ENCODE peak calls at places on chromosomes 4 and X, in ten cellular contexts. O is adrenal gland, A is fibroblast of lung, P is ovary, D is ascending aorta, Q is sigmoid colon, B is right atrium auricular region, H is heart right ventricle, J is tibial nerve, S is Peyer's patch. Z is an unnamed sample. For H3K4me1, the result is how much of the 10 kb centered on the place peaks cover.

GRCh38 chr4:120801171-120801758 is 121.3 kb downstream of the PRDM5 start:
- DNase-seq in O (peak), A (peak), P (peak), D (peak), Q (peak), B (peak), H (peak), J (no peak), S (no peak), Z (peak)

GRCh38 chr4:72076562-72076961 is 44.8 kb downstream of the NPFFR2 start:
- DNase-seq in O (no peak), A (no peak), P (no peak), D (no peak), Q (no peak), B (no peak), H (no peak), J (no peak), S (no peak), Z (peak)

GRCh38 chrX:119516157-119516702 is 48.0 kb downstream of the SLC25A5 start:
- DNase-seq in O (peak), A (peak), P (peak), D (no peak), Q (no peak), B (no peak), H (peak), J (no peak), S (peak), Z (peak)

GRCh38 chr4:52750819-52751348 is 341 bp downstream of the ERVMER34-1 start:
- DNase-seq in O (peak), A (peak), P (peak), D (no peak), Q (no peak), B (no peak), H (no peak), J (no peak), S (no peak), Z (no peak)

GRCh38 chr4:150078041-150078995 is at the start of gene DCLK2:
- DNase-seq in O (peak), A (peak), P (peak), D (peak), Q (peak), B (peak), H (peak), J (peak), S (peak), Z (peak)

GRCh38 chrX:136115909-136116297 is 31.4 kb upstream of the FHL1 start:
- DNase-seq in O (no peak), A (no peak), P (no peak), D (no peak), Q (no peak), B (no peak), H (no peak), J (no peak), S (no peak), Z (no peak)

GRCh38 chr4:89586864-89587263 is 250.1 kb downstream of the SNCA start:
- DNase-seq in O (no peak), A (peak), P (no peak), D (no peak), Q (no peak), B (no peak), H (no peak), J (no peak), S (no peak), Z (no peak)

GRCh38 chr4:165351359-165352130 is 24.1 kb downstream of the MSMO1 start:
- DNase-seq in O (no peak), A (no peak), P (no peak), D (no peak), Q (no peak), B (no peak), H (no peak), J (no peak), S (no peak), Z (no peak)

GRCh38 chr4:22062676-22063075 is 114.1 kb upstream of the KCNIP4 start:
- DNase-seq in O (no peak), A (no peak), P (no peak), D (no peak), Q (no peak), B (no peak), H (no peak), J (no peak), S (no peak), Z (no peak)

GRCh38 chrX:154840856-154841255 is 6.4 kb upstream of the SMIM9 start:
- DNase-seq in O (no peak), A (peak), P (no peak), D (no peak), Q (no peak), B (no peak), H (no peak), J (no peak), S (no peak), Z (peak)

GRCh38 chr4:3700223-3700622 is 66.0 kb upstream of the ADRA2C start:
- DNase-seq in O (no peak), A (no peak), P (peak), D (peak), Q (no peak), B (no peak), H (no peak), J (no peak), S (no peak), Z (no peak)

GRCh38 chrX:12741416-12741815 is 49.8 kb upstream of the PRPS2 start:
- DNase-seq in O (no peak), A (no peak), P (no peak), D (no peak), Q (no peak), B (no peak), H (no peak), J (no peak), S (no peak), Z (no peak)

GRCh38 chr4:113469023-113469390 is 292.5 kb downstream of the CAMK2D start:
- DNase-seq in O (no peak), A (peak), P (no peak), D (no peak), Q (no peak), B (no peak), H (no peak), J (no peak), S (no peak), Z (peak)

GRCh38 chr4:110742148-110742547 is 119.3 kb upstream of the PITX2 start:
- DNase-seq in O (no peak), A (no peak), P (no peak), D (no peak), Q (no peak), B (no peak), H (no peak), J (no peak), S (no peak), Z (no peak)

GRCh38 chr4:141213550-141213991 is 7.1 kb upstream of the ZNF330 start:
- DNase-seq in O (no peak), A (no peak), P (no peak), D (no peak), Q (no peak), B (no peak), H (no peak), J (no peak), S (no peak), Z (no peak)

GRCh38 chr4:87734936-87735335 is 64.4 kb upstream of the IBSP start:
- DNase-seq in O (no peak), A (no peak), P (no peak), D (no peak), Q (no peak), B (no peak), H (no peak), J (no peak), S (no peak), Z (no peak)

GRCh38 chr4:79049840-79050520 is 110.7 kb upstream of the PAQR3 start:
- DNase-seq in O (no peak), A (no peak), P (no peak), D (no peak), Q (peak), B (no peak), H (no peak), J (no peak), S (peak), Z (no peak)

GRCh38 chrX:10612215-10612614 is 8.2 kb downstream of the MID1 start:
- DNase-seq in O (no peak), A (peak), P (no peak), D (no peak), Q (no peak), B (no peak), H (no peak), J (no peak), S (no peak), Z (peak)

GRCh38 chr4:125322363-125322730 is 7.6 kb downstream of the FAT4 start:
- DNase-seq in O (no peak), A (peak), P (no peak), D (no peak), Q (no peak), B (no peak), H (peak), J (no peak), S (no peak), Z (peak)

GRCh38 chr4:22348410-22348809 is 167.5 kb downstream of the ADGRA3 start:
- DNase-seq in O (no peak), A (no peak), P (no peak), D (no peak), Q (no peak), B (no peak), H (no peak), J (no peak), S (no peak), Z (peak)

GRCh38 chrX:130110379-130111219 is at the start of gene ELF4:
- DNase-seq in O (peak), A (peak), P (peak), D (peak), Q (peak), B (no peak), H (no peak), J (no peak), S (peak), Z (peak)

GRCh38 chr4:83237591-83237990 is 47.0 kb downstream of the COQ2 start:
- DNase-seq in O (no peak), A (no peak), P (no peak), D (no peak), Q (no peak), B (no peak), H (no peak), J (no peak), S (no peak), Z (no peak)

GRCh38 chrX:1591102-1591862 is at the start of gene AKAP17A:
- DNase-seq in O (peak), A (peak), P (peak), D (peak), Q (peak), B (peak), H (peak), J (peak), S (peak), Z (peak)
- H3K4me3 ChIP-seq in O (peak), A (peak), P (peak), D (peak), Q (peak), B (peak), H (peak), J (peak), S (peak), Z (peak)

GRCh38 chr4:10093273-10093621 is 23.4 kb downstream of the WDR1 start:
- DNase-seq in O (no peak), A (no peak), P (no peak), D (no peak), Q (no peak), B (no peak), H (no peak), J (no peak), S (no peak), Z (no peak)
- H3K4me1 ChIP-seq in O (half or more), A (under half), P (under half), D (half or more), Q (under half), B (under half), H (half or more), J (under half), S (under half), Z (half or more)

GRCh38 chr4:2350982-2351381 is 67.5 kb downstream of the ZFYVE28 start:
- DNase-seq in O (no peak), A (no peak), P (no peak), D (no peak), Q (peak), B (no peak), H (peak), J (no peak), S (peak), Z (no peak)
- TF ChIP-seq CTCF in O (no peak), A (no peak), P (no peak), D (no peak), Q (no peak), B (no peak), H (no peak), J (no peak), S (no peak), Z (no peak)

GRCh38 chrX:109925656-109926055 is 77.3 kb upstream of the TMEM164 start:
- DNase-seq in O (no peak), A (no peak), P (no peak), D (no peak), Q (no peak), B (no peak), H (no peak), J (no peak), S (no peak), Z (no peak)

GRCh38 chrX:109928596-109929335 is 74.1 kb upstream of the TMEM164 start:
- DNase-seq in O (no peak), A (no peak), P (no peak), D (no peak), Q (no peak), B (no peak), H (no peak), J (no peak), S (no peak), Z (no peak)

GRCh38 chrX:109926118-109926517 is 76.8 kb upstream of the TMEM164 start:
- DNase-seq in O (no peak), A (no peak), P (no peak), D (no peak), Q (no peak), B (no peak), H (no peak), J (no peak), S (no peak), Z (no peak)

GRCh38 chrX:109927663-109928273 is 75.1 kb upstream of the TMEM164 start:
- DNase-seq in O (no peak), A (no peak), P (no peak), D (no peak), Q (no peak), B (no peak), H (peak), J (no peak), S (no peak), Z (peak)

GRCh38 chrX:109926743-109927662 is 75.9 kb upstream of the TMEM164 start:
- DNase-seq in O (no peak), A (no peak), P (no peak), D (no peak), Q (no peak), B (no peak), H (peak), J (no peak), S (no peak), Z (no peak)
- H3K4me3 ChIP-seq in O (no peak), A (no peak), P (no peak), D (no peak), Q (no peak), B (no peak), H (no peak), J (no peak), S (no peak), Z (no peak)

GRCh38 chr4:48902266-48902665 is 4.3 kb downstream of the OCIAD2 start:
- DNase-seq in O (no peak), A (peak), P (no peak), D (no peak), Q (no peak), B (no peak), H (no peak), J (no peak), S (peak), Z (no peak)
- H3K4me1 ChIP-seq in O (under half), A (under half), P (under half), D (under half), Q (under half), B (under half), H (under half), J (under half), S (under half), Z (under half)